ENCODE peak calls at places on chromosomes 11 and 22, in eight cellular contexts. M is IMR-90, I is WTC11, F is GM12878, J is K562, R is H1, S is HepG2, L is A549. U is an unnamed sample.

GRCh38 chr22:21038405-21038804 is 6.0 kb upstream of the SLC7A4 start:
- DNase-seq in M (peak), I (no peak), F (no peak), J (no peak), R (no peak), S (no peak), L (no peak), U (no peak)

GRCh38 chr11:34583818-34584217 is 37.1 kb upstream of the EHF start:
- DNase-seq in M (no peak), I (no peak), F (no peak), J (no peak), R (no peak), S (no peak), L (no peak), U (no peak)

GRCh38 chr11:35031869-35032268 is 107.1 kb upstream of the CD44 start:
- DNase-seq in M (peak), I (no peak), F (no peak), J (no peak), R (no peak), S (no peak), L (no peak), U (no peak)

GRCh38 chr22:20545681-20546521 is 38.5 kb downstream of the MED15 start:
- DNase-seq in M (no peak), I (no peak), F (no peak), J (peak), R (no peak), S (no peak), L (no peak), U (no peak)

GRCh38 chr22:42932857-42933782 is 76.0 kb upstream of the ARFGAP3 start:
- DNase-seq in M (peak), I (no peak), F (peak), J (peak), R (no peak), S (no peak), L (no peak), U (no peak)

GRCh38 chr11:13183094-13183825 is 94.3 kb upstream of the BMAL1 start:
- DNase-seq in M (peak), I (no peak), F (no peak), J (no peak), R (no peak), S (peak), L (peak), U (peak)

GRCh38 chr11:14542384-14542783 is 22.2 kb upstream of the PSMA1 start:
- DNase-seq in M (no peak), I (no peak), F (no peak), J (no peak), R (no peak), S (no peak), L (no peak), U (no peak)

GRCh38 chr11:28834877-28835276 is 726.7 kb downstream of the METTL15 start:
- DNase-seq in M (peak), I (no peak), F (no peak), J (no peak), R (no peak), S (no peak), L (no peak), U (no peak)

GRCh38 chr11:91489989-91490388 is 734.6 kb upstream of the FAT3 start:
- DNase-seq in M (no peak), I (peak), F (no peak), J (no peak), R (no peak), S (no peak), L (no peak), U (no peak)

GRCh38 chr11:84824624-84825023 is 802.5 kb downstream of the DLG2 start:
- DNase-seq in M (no peak), I (no peak), F (no peak), J (no peak), R (no peak), S (no peak), L (no peak), U (no peak)

GRCh38 chr11:27381238-27381666 is 18.2 kb upstream of the CCDC34 start:
- DNase-seq in M (no peak), I (no peak), F (no peak), J (no peak), R (no peak), S (no peak), L (no peak), U (no peak)
- TF ChIP-seq USF2 in M (no peak), I (no peak), F (no peak), J (no peak), R (no peak), S (no peak), L (no peak), U (no peak)

GRCh38 chr11:87368876-87369480 is 331.2 kb downstream of the TMEM135 start:
- DNase-seq in M (no peak), I (no peak), F (no peak), J (no peak), R (peak), S (no peak), L (no peak), U (no peak)

GRCh38 chr11:87366346-87366745 is 328.6 kb downstream of the TMEM135 start:
- DNase-seq in M (no peak), I (no peak), F (no peak), J (no peak), R (no peak), S (no peak), L (no peak), U (no peak)

GRCh38 chr11:87369888-87370287 is 332.2 kb downstream of the TMEM135 start:
- DNase-seq in M (no peak), I (no peak), F (no peak), J (no peak), R (no peak), S (no peak), L (no peak), U (no peak)

GRCh38 chr11:87368151-87368550 is 330.4 kb downstream of the TMEM135 start:
- DNase-seq in M (no peak), I (no peak), F (no peak), J (no peak), R (no peak), S (no peak), L (no peak), U (no peak)

DNA sequence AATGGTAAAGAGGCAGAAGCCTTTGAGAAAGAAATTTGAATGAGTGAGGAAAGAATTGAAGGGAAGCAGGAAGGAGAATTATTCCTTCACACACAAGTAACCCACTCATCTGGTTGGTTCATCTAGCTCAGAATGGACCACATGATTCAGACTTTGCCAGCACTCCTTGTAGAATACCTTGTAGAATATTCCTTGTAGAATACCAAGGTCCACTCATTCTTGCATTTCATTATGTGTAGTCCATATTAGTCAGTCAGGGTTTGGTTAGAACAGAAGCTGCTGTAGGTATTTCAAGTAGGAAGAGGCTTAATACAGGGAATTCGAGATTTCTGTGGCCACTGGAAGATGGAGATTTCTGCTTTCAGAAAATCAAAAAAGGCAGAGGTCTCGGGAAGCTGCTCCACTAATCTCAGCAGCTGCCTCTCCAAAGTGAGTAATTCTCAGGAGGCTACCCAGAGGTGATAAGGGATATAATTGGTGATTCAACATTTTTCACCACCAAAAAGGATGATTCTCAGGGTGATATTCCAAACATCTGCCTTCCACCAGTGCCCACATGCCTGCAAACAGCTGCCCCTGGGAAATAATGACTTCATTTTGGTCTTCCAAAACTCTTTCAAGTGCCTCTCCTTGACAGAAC is 329.2 kb downstream of the TMEM135 start:
- DNase-seq in M (no peak), I (no peak), F (no peak), J (no peak), R (no peak), S (no peak), L (no peak), U (no peak)
- TF ChIP-seq USF2 in M (no peak), I (no peak), F (no peak), J (no peak), R (no peak), S (no peak), L (no peak), U (no peak)

GRCh38 chr11:82927264-82927880 is 25.8 kb downstream of the DDIAS start:
- DNase-seq in M (peak), I (no peak), F (no peak), J (peak), R (no peak), S (peak), L (peak), U (peak)
- TF ChIP-seq USF2 in M (no peak), I (no peak), F (no peak), J (no peak), R (no peak), S (no peak), L (no peak), U (no peak)

GRCh38 chr11:56706486-56706885 is 7.6 kb downstream of the OR9G1 start:
- DNase-seq in M (no peak), I (no peak), F (no peak), J (no peak), R (no peak), S (no peak), L (no peak), U (no peak)
- TF ChIP-seq USF2 in M (no peak), I (no peak), F (no peak), J (no peak), R (no peak), S (no peak), L (no peak), U (no peak)

GRCh38 chr11:9568161-9568853 is 5.2 kb upstream of the WEE1 start:
- DNase-seq in M (peak), I (no peak), F (no peak), J (no peak), R (no peak), S (no peak), L (no peak), U (no peak)

GRCh38 chr11:9563196-9563730 is 10.2 kb upstream of the WEE1 start:
- DNase-seq in M (no peak), I (no peak), F (no peak), J (no peak), R (no peak), S (no peak), L (no peak), U (no peak)

GRCh38 chr11:9566561-9567063 is 6.9 kb upstream of the WEE1 start:
- DNase-seq in M (peak), I (no peak), F (no peak), J (no peak), R (no peak), S (no peak), L (no peak), U (no peak)

GRCh38 chr11:9567401-9567800 is 6.1 kb upstream of the WEE1 start:
- DNase-seq in M (no peak), I (no peak), F (no peak), J (no peak), R (no peak), S (no peak), L (no peak), U (no peak)

GRCh38 chr11:9565822-9566560 is 7.5 kb upstream of the WEE1 start:
- DNase-seq in M (peak), I (peak), F (peak), J (peak), R (peak), S (peak), L (peak), U (peak)
- TF ChIP-seq USF2 in M (no peak), I (no peak), F (no peak), J (no peak), R (no peak), S (no peak), L (no peak), U (no peak)

DNA sequence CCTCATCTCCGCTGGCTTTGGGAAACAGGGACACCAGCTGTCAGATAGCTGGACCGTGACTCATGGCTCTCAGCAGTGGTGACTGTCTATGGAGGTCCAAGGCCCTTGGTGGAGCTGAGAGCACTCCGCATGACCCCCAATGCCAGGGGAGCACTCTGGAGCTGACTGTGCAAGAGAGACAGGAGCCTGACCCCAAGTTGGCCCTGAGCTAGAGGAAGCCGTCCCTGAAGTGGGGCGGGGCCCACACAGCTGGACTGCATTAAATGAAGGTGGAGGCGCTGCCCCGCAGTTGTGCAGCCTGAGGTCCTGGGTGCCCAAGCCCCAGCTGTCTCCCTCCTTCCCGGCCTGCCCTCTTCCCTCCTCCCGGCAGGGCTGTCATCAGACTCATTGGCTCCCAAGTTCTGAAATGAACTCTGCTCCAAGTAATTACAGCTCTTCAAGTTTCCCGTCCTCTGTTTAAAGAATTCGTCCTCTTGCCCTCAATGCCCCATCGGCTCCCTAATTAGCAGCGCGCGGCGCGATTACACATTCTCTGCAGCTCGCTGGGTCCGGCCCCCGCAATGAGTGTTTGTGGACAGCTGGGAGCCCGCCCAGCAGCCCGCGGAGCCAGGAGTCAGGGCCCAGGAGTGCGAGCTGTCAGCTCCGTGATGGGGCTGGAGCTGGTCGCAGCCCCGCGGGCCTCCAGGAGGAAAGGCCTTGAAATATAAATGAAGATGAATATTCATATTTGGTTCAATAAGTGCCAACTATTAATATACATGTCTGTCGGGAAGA is 93.2 kb upstream of the LMO1 start:
- DNase-seq in M (no peak), I (no peak), F (no peak), J (no peak), R (no peak), S (no peak), L (no peak), U (no peak)
- TF ChIP-seq USF2 in M (no peak), I (no peak), F (no peak), J (no peak), R (no peak), S (no peak), L (no peak), U (no peak)

GRCh38 chr11:120244476-120244875 is 4.5 kb downstream of the POU2F3 start:
- DNase-seq in M (peak), I (no peak), F (no peak), J (no peak), R (no peak), S (no peak), L (no peak), U (no peak)
- TF ChIP-seq USF2 in M (no peak), I (no peak), F (no peak), J (no peak), R (no peak), S (no peak), L (no peak), U (no peak)